ENCODE peak calls at places on chromosomes 11 and 22, in nine cellular contexts. P is amygdala; G is fibroblast of pulmonary artery; K is stimulated activated CD4-positive, alpha-beta T cell treated with anti-CD3 and anti-CD28 coated beads, Interleukin-12 subunit alpha, Interleukin-12 subunit beta, amount 100 ng/mL, for 4 hours; J is A549; Z is HT1080; Y is heart right ventricle; N is OCI-LY7; I is endodermal cell. U is an unnamed sample.

GRCh38 chr11:34512810-34513673 is 552 bp downstream of the ELF5 start:
- DNase-seq in J (peak), I (peak), P (no peak), Z (peak), Y (peak), N (peak), K (peak), G (peak), U (peak)

GRCh38 chr11:28969832-28970231 is 861.6 kb downstream of the METTL15 start:
- DNase-seq in G (no peak), P (no peak), Y (no peak), K (no peak), J (no peak), I (peak), N (no peak), Z (no peak), U (no peak)

GRCh38 chr11:1953489-1954284 is 6.6 kb downstream of the MRPL23 start:
- DNase-seq in Z (no peak), G (no peak), K (no peak), I (no peak), P (no peak), J (no peak), N (no peak), Y (peak), U (no peak)

GRCh38 chr22:41132555-41132954 is 40.2 kb downstream of the EP300 start:
- DNase-seq in P (no peak), N (no peak), J (no peak), K (no peak), G (no peak), Z (no peak), Y (no peak), I (no peak), U (no peak)

GRCh38 chr22:24402460-24403192 is 24.8 kb upstream of the ADORA2A start:
- DNase-seq in G (peak), N (no peak), K (no peak), Z (peak), Y (peak), I (no peak), P (no peak), J (peak), U (no peak)

GRCh38 chr11:110919241-110919893 is 207.1 kb upstream of the ARHGAP20 start:
- DNase-seq in G (no peak), N (no peak), Y (no peak), K (no peak), Z (no peak), J (no peak), P (no peak), I (no peak), U (peak)

GRCh38 chr11:120121914-120122473 is 15.9 kb downstream of the TRIM29 start:
- DNase-seq in J (no peak), Z (no peak), I (no peak), K (no peak), P (no peak), Y (no peak), N (no peak), G (no peak), U (no peak)

GRCh38 chr22:30045901-30046715 is 34.2 kb upstream of the HORMAD2 start:
- DNase-seq in K (no peak), J (no peak), G (no peak), P (no peak), Z (no peak), N (no peak), I (peak), Y (no peak), U (no peak)

GRCh38 chr11:122007611-122008071 is 108.4 kb downstream of the BLID start:
- DNase-seq in G (peak), K (no peak), P (no peak), Y (peak), J (no peak), I (no peak), Z (no peak), N (no peak), U (no peak)

GRCh38 chr11:68002943-68003845 is 703 bp downstream of the UNC93B1 start:
- DNase-seq in G (no peak), P (no peak), Y (no peak), J (no peak), Z (no peak), K (peak), I (peak), N (peak), U (peak)

GRCh38 chr11:35892166-35892565 is 51.7 kb upstream of the LDLRAD3 start:
- DNase-seq in G (no peak), N (no peak), J (no peak), Y (no peak), Z (no peak), I (no peak), K (no peak), P (no peak), U (no peak)

GRCh38 chr22:27474112-27474571 is 327.4 kb downstream of the MN1 start:
- DNase-seq in Z (peak), N (no peak), K (no peak), G (no peak), J (no peak), I (peak), Y (no peak), P (no peak), U (no peak)

GRCh38 chr22:37661160-37661924 is 2.8 kb downstream of the PDXP start:
- DNase-seq in P (no peak), I (peak), J (no peak), G (peak), Z (no peak), Y (no peak), K (no peak), N (peak), U (peak)

GRCh38 chr22:49979587-49980264 is 19.2 kb downstream of the PIM3 start:
- DNase-seq in P (no peak), Z (peak), Y (no peak), J (peak), G (peak), K (no peak), N (peak), I (peak), U (no peak)

GRCh38 chr11:65262775-65263174 is 1.0 kb downstream of the POLA2 start:
- DNase-seq in Y (no peak), J (no peak), I (no peak), G (no peak), K (no peak), Z (no peak), N (peak), P (no peak), U (no peak)

GRCh38 chr22:23700706-23701105 is 9.9 kb downstream of the RGL4 start:
- DNase-seq in J (no peak), Y (no peak), K (no peak), I (no peak), N (no peak), P (no peak), Z (no peak), G (peak), U (no peak)

GRCh38 chr22:26588749-26589366 is 1.1 kb downstream of the TPST2 start:
- DNase-seq in I (no peak), K (no peak), J (no peak), N (no peak), Y (no peak), Z (no peak), P (no peak), G (no peak), U (no peak)

GRCh38 chr11:125201525-125202121 is 37.1 kb downstream of the PKNOX2 start:
- DNase-seq in Z (no peak), Y (no peak), J (no peak), N (no peak), G (peak), I (no peak), K (no peak), P (no peak), U (peak)

GRCh38 chr11:128630367-128631230 is 43.2 kb upstream of the ETS1 start:
- DNase-seq in G (peak), I (peak), N (peak), Y (peak), Z (peak), K (peak), J (peak), P (no peak), U (peak)

GRCh38 chr11:2460540-2461252 is 15.9 kb downstream of the KCNQ1 start:
- DNase-seq in I (no peak), P (no peak), J (no peak), Z (no peak), K (no peak), N (no peak), G (no peak), Y (peak), U (no peak)

GRCh38 chr22:43013355-43014061 is 1.4 kb downstream of the PACSIN2 start:
- DNase-seq in K (no peak), I (no peak), G (no peak), Z (peak), J (no peak), Y (no peak), N (peak), P (no peak), U (no peak)

GRCh38 chr22:35230839-35231584 is 26.3 kb upstream of the HMGXB4 start:
- DNase-seq in P (no peak), N (peak), K (no peak), G (no peak), J (no peak), Y (no peak), I (peak), Z (peak), U (no peak)

GRCh38 chr11:119373917-119374631 is 7.4 kb downstream of the USP2 start:
- DNase-seq in G (peak), N (peak), K (peak), I (peak), Z (peak), Y (peak), J (peak), P (no peak), U (peak)

GRCh38 chr22:45475876-45476514 is 26.7 kb upstream of the FBLN1 start:
- DNase-seq in I (no peak), P (no peak), K (no peak), J (no peak), N (no peak), G (no peak), Y (no peak), Z (no peak), U (no peak)

GRCh38 chr11:14927146-14927545 is 35.1 kb upstream of the CYP2R1 start:
- DNase-seq in G (peak), Z (peak), J (no peak), N (no peak), I (no peak), Y (no peak), K (no peak), P (no peak), U (no peak)

GRCh38 chr11:14357843-14358728 is 897 bp downstream of the RRAS2 start:
- DNase-seq in P (no peak), K (peak), G (peak), Z (peak), N (no peak), Y (peak), J (peak), I (peak), U (no peak)

GRCh38 chr11:6742260-6742659 is 29.5 kb downstream of the OR2AG2 start:
- DNase-seq in P (no peak), N (no peak), Y (no peak), I (no peak), J (no peak), Z (no peak), G (no peak), K (no peak), U (no peak)

GRCh38 chr11:86177319-86177718 is 67.2 kb upstream of the EED start:
- DNase-seq in I (no peak), K (no peak), Y (no peak), N (no peak), Z (no peak), P (no peak), J (no peak), G (no peak), U (no peak)

GRCh38 chr22:49243965-49244364 is 583.7 kb downstream of the BRD1 start:
- DNase-seq in K (no peak), P (no peak), J (no peak), Z (no peak), Y (no peak), N (no peak), I (no peak), G (no peak), U (no peak)

GRCh38 chr11:114296190-114296978 is at the start of gene NNMT:
- DNase-seq in P (no peak), G (peak), K (no peak), Y (peak), N (no peak), J (no peak), I (peak), Z (peak), U (no peak)

GRCh38 chr11:67401495-67402191 is at the start of gene PPP1CA:
- DNase-seq in G (peak), K (peak), J (peak), N (peak), Y (peak), P (no peak), Z (peak), I (peak), U (peak)

GRCh38 chr11:28466506-28466905 is 358.3 kb downstream of the METTL15 start:
- DNase-seq in N (no peak), J (no peak), Z (no peak), Y (no peak), I (no peak), P (no peak), K (no peak), G (no peak), U (no peak)

GRCh38 chr11:88175004-88175706 is at the start of gene RAB38:
- DNase-seq in N (peak), K (peak), G (peak), P (no peak), Y (peak), I (peak), J (no peak), Z (no peak), U (no peak)

GRCh38 chr11:134170177-134170908 is 53.4 kb downstream of the NCAPD3 start:
- DNase-seq in Y (no peak), Z (no peak), J (no peak), G (no peak), I (no peak), N (no peak), K (no peak), P (no peak), U (no peak)

GRCh38 chr11:37459430-37459829 is 861.4 kb upstream of the RAG2 start:
- DNase-seq in Z (no peak), J (no peak), Y (no peak), G (no peak), N (no peak), K (no peak), I (no peak), P (no peak), U (no peak)

GRCh38 chr11:27158763-27159679 is 118.4 kb downstream of the BBOX1 start:
- DNase-seq in I (peak), Y (peak), Z (peak), K (no peak), G (peak), J (peak), P (no peak), N (peak), U (peak)